ENCODE peak calls at places on chromosomes 4 and X, in nine cellular contexts. Q is ACHN; Z is GM23248; D is GM10248; X is fibroblast of lung; R is HCEC 1CT; E is NCI-H774; L is MCF 10A; S is activated CD4-positive, alpha-beta T cell treated with anti-CD3 and anti-CD28 coated beads, Interleukin-2, amount 50 U/mL, for 1 hour. F is an unnamed sample.
A peak's percentile ranks its signal among the peaks of the same experiment; 100 is the strongest.

GRCh38 chr4:23930750-23931488 is 41.1 kb upstream of the PPARGC1A start:
- DNase-seq in Z (peak; percentile 45), D (no peak), Q (no peak), E (no peak), R (no peak), S (no peak), L (no peak), X (peak; percentile 63), F (no peak)

GRCh38 chrX:318739-319578 is at the start of gene GTPBP6:
- DNase-seq in E (no peak), X (peak; percentile 100), R (peak; percentile 100), Z (peak; percentile 99), Q (peak; percentile 89), S (peak; percentile 98), D (peak; percentile 95), L (peak; percentile 99), F (peak; percentile 99)

GRCh38 chr4:66465111-66465510 is 794.8 kb upstream of the EPHA5 start:
- DNase-seq in Q (no peak), L (no peak), D (no peak), R (peak; percentile 6), Z (no peak), S (no peak), X (no peak), E (no peak), F (peak; percentile 20)

GRCh38 chr4:108547682-108548081 is 72.7 kb upstream of the RPL34 start:
- DNase-seq in L (no peak), X (no peak), Z (no peak), R (no peak), E (no peak), S (no peak), Q (no peak), D (no peak), F (no peak)

GRCh38 chr4:86910820-86911684 is 18.8 kb upstream of the C4orf36 start:
- DNase-seq in Q (no peak), X (no peak), R (no peak), D (no peak), E (no peak), S (no peak), L (no peak), Z (peak; percentile 50), F (no peak)

GRCh38 chr4:185304944-185305690 is 90.6 kb downstream of the LRP2BP start:
- DNase-seq in L (peak; percentile 13), Z (peak; percentile 25), R (peak; percentile 20), X (peak; percentile 45), S (peak; percentile 7), E (no peak), Q (peak; percentile 44), D (peak; percentile 39), F (peak; percentile 20)

GRCh38 chr4:54384563-54384962 is 155.5 kb downstream of the PDGFRA start:
- DNase-seq in E (no peak), L (peak; percentile 47), Q (peak; percentile 33), Z (peak; percentile 69), S (peak; percentile 0), X (peak; percentile 34), D (no peak), R (peak; percentile 4), F (peak; percentile 7)

GRCh38 chrX:12065251-12065650 is 73.0 kb upstream of the FRMPD4 start:
- DNase-seq in S (no peak), Z (peak; percentile 14), Q (peak; percentile 39), X (peak; percentile 27), D (no peak), L (peak; percentile 63), E (no peak), R (peak; percentile 6), F (peak; percentile 54)

GRCh38 chrX:36974896-36975295 is 33.3 kb upstream of the FAM47C start:
- DNase-seq in S (no peak), Z (no peak), L (no peak), X (no peak), D (no peak), R (no peak), E (no peak), Q (no peak), F (no peak)

F was measured in RKO.